ENCODE peak calls at places on chromosome 17, in seven cellular contexts. B is AG10803, N is OCI-LY7, F is HepG2, A is HL-60, O is lower leg skin, Y is NT2/D1. C is an unnamed sample.

GRCh38 chr17:82077617-82078358 is 12.2 kb upstream of the DUS1L start:
- DNase-seq in A (no peak), N (no peak), Y (no peak), F (no peak), B (no peak), O (no peak), C (peak)

GRCh38 chr17:77127735-77128361 is 12.9 kb upstream of the SEC14L1 start:
- DNase-seq in N (no peak), Y (no peak), A (peak), B (no peak), O (peak), F (no peak), C (peak)

GRCh38 chr17:924711-925480 is 54.7 kb downstream of the NXN start:
- DNase-seq in F (no peak), B (no peak), A (no peak), O (no peak), N (no peak), Y (no peak), C (no peak)

GRCh38 chr17:66431910-66432309 is 129.5 kb downstream of the PRKCA start:
- DNase-seq in F (no peak), N (no peak), O (no peak), Y (no peak), B (peak), A (peak), C (peak)

GRCh38 chr17:58352843-58353719 is 1.1 kb upstream of the SUPT4H1 start:
- DNase-seq in F (no peak), A (no peak), N (peak), Y (no peak), O (no peak), B (peak), C (no peak)

GRCh38 chr17:60305141-60305540 is 86.8 kb downstream of the USP32 start:
- DNase-seq in F (peak), Y (no peak), B (no peak), O (no peak), A (peak), N (peak), C (no peak)

GRCh38 chr17:19756551-19756950 is 8.5 kb upstream of the ALDH3A1 start:
- DNase-seq in A (no peak), O (no peak), Y (no peak), B (no peak), F (no peak), N (no peak), C (no peak)

GRCh38 chr17:73952136-73952497 is 251.4 kb upstream of the RPL38 start:
- DNase-seq in F (no peak), Y (no peak), N (no peak), O (peak), B (no peak), A (no peak), C (no peak)

GRCh38 chr17:61480414-61480807 is 28.2 kb downstream of the TBX4 start:
- DNase-seq in F (no peak), N (no peak), B (no peak), A (no peak), O (peak), Y (no peak), C (no peak)

GRCh38 chr17:19307521-19307920 is 55.0 kb downstream of the B9D1 start:
- DNase-seq in N (no peak), Y (no peak), F (no peak), B (no peak), A (no peak), O (no peak), C (no peak)

GRCh38 chr17:5592382-5592781 is 8.1 kb upstream of the NLRP1 start:
- DNase-seq in N (peak), F (peak), A (no peak), B (peak), O (no peak), Y (no peak), C (no peak)

GRCh38 chr17:21245703-21246102 is 7.5 kb downstream of the NATD1 start:
- DNase-seq in Y (no peak), F (no peak), N (peak), B (no peak), A (no peak), O (no peak), C (no peak)

GRCh38 chr17:43846963-43847369 is at the start of gene CD300LG:
- DNase-seq in N (no peak), O (no peak), F (no peak), B (no peak), A (no peak), Y (no peak), C (no peak)

GRCh38 chr17:9959377-9959981 is 54.4 kb upstream of the RCVRN start:
- DNase-seq in B (peak), A (no peak), F (peak), O (no peak), Y (peak), N (peak), C (no peak)

GRCh38 chr17:38735161-38735997 is 5.2 kb downstream of the CISD3 start:
- DNase-seq in Y (no peak), O (peak), N (peak), F (peak), A (no peak), B (no peak), C (no peak)

GRCh38 chr17:77875881-77876509 is 82.5 kb upstream of the TNRC6C start:
- DNase-seq in O (no peak), N (peak), Y (no peak), A (no peak), B (peak), F (no peak), C (no peak)

GRCh38 chr17:71987634-71988033 is 133.2 kb upstream of the SOX9 start:
- DNase-seq in A (no peak), O (no peak), B (no peak), Y (no peak), N (peak), F (no peak), C (no peak)

GRCh38 chr17:82384730-82385429 is 13.3 kb downstream of the UTS2R start:
- DNase-seq in F (peak), A (no peak), Y (no peak), N (peak), B (peak), O (no peak), C (no peak)

GRCh38 chr17:740240-741055 is 8.1 kb downstream of the TLCD3A start:
- DNase-seq in O (no peak), N (no peak), A (peak), Y (no peak), B (no peak), F (no peak), C (no peak)

GRCh38 chr17:76027159-76027839 is at the start of gene EVPL:
- DNase-seq in B (no peak), N (no peak), A (no peak), F (peak), Y (no peak), O (no peak), C (no peak)

GRCh38 chr17:47205419-47205963 is 3.7 kb upstream of the MYL4 start:
- DNase-seq in O (no peak), F (no peak), A (no peak), B (peak), N (peak), Y (no peak), C (peak)

GRCh38 chr17:36629252-36629847 is 28.0 kb downstream of the MRM1 start:
- DNase-seq in O (peak), F (peak), N (peak), B (peak), Y (peak), A (peak), C (no peak)

DNA sequence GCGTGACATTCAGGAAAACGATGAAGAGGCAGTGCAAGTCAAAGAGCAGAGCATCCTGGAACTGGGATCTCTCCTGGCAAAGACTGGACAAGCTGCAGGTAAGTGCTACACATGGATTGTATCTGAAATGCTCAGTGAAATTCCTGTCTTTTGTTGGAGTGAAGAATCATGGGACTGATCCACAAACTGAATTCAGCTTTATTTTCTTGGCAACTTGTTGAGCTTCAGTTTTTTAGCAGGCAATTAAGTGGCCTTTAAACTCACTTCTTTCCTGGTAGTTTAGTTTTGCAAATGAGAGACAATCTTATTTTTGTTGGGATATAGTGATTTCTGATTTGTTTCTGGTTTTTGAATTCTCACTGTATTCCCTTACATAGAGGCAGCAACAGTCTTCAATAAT is 2.6 kb downstream of the PSMD11 start:
- DNase-seq in A (no peak), N (no peak), F (no peak), O (no peak), Y (no peak), B (no peak), C (no peak)
- H3K4me3 ChIP-seq in A (no peak), N (peak), F (no peak), O (no peak), Y (no peak), B (no peak), C (no peak)

DNA sequence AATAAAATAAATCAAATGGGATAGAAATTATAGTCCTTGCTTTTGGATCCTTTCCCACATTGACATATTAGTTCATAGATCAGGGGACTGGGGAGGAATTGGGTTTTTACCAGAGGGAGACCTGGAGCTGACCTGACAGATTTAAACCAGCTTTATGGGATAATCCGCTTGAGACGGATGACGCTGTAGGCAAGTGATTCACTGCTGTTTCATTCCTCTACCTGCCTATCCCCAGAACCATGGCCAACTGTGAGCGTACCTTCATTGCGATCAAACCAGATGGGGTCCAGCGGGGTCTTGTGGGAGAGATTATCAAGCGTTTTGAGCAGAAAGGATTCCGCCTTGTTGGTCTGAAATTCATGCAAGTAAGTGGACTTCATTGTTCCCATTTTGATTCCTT is 2.1 kb downstream of the NME1 start:
- DNase-seq in O (no peak), F (no peak), A (no peak), N (no peak), Y (no peak), B (no peak), C (no peak)
- H3K4me3 ChIP-seq in O (no peak), F (peak), A (no peak), N (peak), Y (no peak), B (no peak), C (no peak)

GRCh38 chr17:79609175-79609589 is 1.7 kb downstream of the RBFOX3 start:
- DNase-seq in A (no peak), F (no peak), Y (no peak), B (no peak), N (no peak), O (no peak), C (no peak)

GRCh38 chr17:79607941-79608728 is 2.7 kb downstream of the RBFOX3 start:
- DNase-seq in B (no peak), N (no peak), O (no peak), Y (peak), A (no peak), F (no peak), C (no peak)

GRCh38 chr17:79610151-79610645 is 653 bp downstream of the RBFOX3 start:
- DNase-seq in A (no peak), O (no peak), Y (no peak), B (no peak), F (no peak), N (no peak), C (no peak)

GRCh38 chr17:79609616-79610150 is 1.2 kb downstream of the RBFOX3 start:
- DNase-seq in O (no peak), F (no peak), A (no peak), B (no peak), Y (no peak), N (no peak), C (no peak)

GRCh38 chr17:79608729-79609039 is 2.2 kb downstream of the RBFOX3 start:
- DNase-seq in O (no peak), Y (no peak), F (no peak), A (no peak), B (no peak), N (no peak), C (no peak)
- H3K4me3 ChIP-seq in O (no peak), Y (no peak), F (no peak), A (no peak), B (no peak), N (no peak), C (no peak)

GRCh38 chr17:62705781-62706597 is 78.5 kb downstream of the MRC2 start:
- DNase-seq in O (no peak), A (no peak), Y (peak), F (no peak), B (peak), N (no peak), C (no peak)
- H3K4me3 ChIP-seq in O (no peak), A (no peak), Y (peak), F (no peak), B (peak), N (no peak), C (peak)

GRCh38 chr17:18185391-18185790 is 1.8 kb downstream of the ALKBH5 start:
- DNase-seq in F (no peak), Y (no peak), N (peak), A (no peak), O (no peak), B (peak), C (no peak)

GRCh38 chr17:18186271-18186982 is 2.8 kb downstream of the ALKBH5 start:
- DNase-seq in B (peak), N (no peak), O (no peak), Y (no peak), F (no peak), A (no peak), C (no peak)

GRCh38 chr17:18185832-18186231 is 2.2 kb downstream of the ALKBH5 start:
- DNase-seq in B (no peak), F (no peak), N (no peak), O (no peak), Y (no peak), A (no peak), C (no peak)

GRCh38 chr17:18187816-18188761 is 4.5 kb downstream of the ALKBH5 start:
- DNase-seq in A (no peak), O (no peak), F (no peak), Y (no peak), N (no peak), B (peak), C (no peak)

DNA sequence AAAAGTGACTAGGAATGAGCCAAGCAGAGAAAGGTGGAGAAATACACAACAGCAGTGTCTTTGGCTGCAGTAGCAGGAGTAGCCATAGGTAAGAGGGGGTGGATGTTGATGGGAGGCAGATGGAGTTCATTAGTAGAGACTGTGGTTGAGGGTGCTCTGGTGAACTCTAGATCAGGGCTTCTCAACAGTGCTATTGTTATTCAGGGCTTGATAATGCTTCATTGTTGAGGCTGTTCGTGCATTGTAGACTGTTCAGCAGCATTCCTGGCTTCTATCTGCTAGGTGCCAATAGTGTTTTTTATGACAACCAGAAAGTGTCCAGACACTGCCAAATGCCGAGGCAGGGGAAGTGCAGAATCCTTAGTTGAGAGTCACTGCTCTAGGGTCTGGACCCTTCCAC is 3.6 kb downstream of the ALKBH5 start:
- DNase-seq in B (peak), A (no peak), O (no peak), F (peak), N (no peak), Y (no peak), C (no peak)
- H3K4me3 ChIP-seq in B (peak), A (peak), O (no peak), F (peak), N (peak), Y (peak), C (peak)

GRCh38 chr17:50781167-50781566 is 13.8 kb upstream of the ANKRD40CL start:
- DNase-seq in A (no peak), B (no peak), Y (no peak), N (no peak), F (no peak), O (no peak), C (no peak)
- H3K4me3 ChIP-seq in A (no peak), B (peak), Y (no peak), N (no peak), F (no peak), O (no peak), C (peak)

GRCh38 chr17:42577140-42577531 is 393 bp downstream of the PSMC3IP start:
- DNase-seq in A (no peak), O (no peak), F (no peak), B (no peak), Y (no peak), N (peak), C (no peak)
- H3K4me3 ChIP-seq in A (peak), O (peak), F (peak), B (peak), Y (peak), N (peak), C (peak)

GRCh38 chr17:29279397-29280070 is 14.4 kb downstream of the NUFIP2 start:
- DNase-seq in F (no peak), N (no peak), B (no peak), O (no peak), Y (no peak), A (no peak), C (no peak)

GRCh38 chr17:29278692-29279091 is 15.3 kb downstream of the NUFIP2 start:
- DNase-seq in F (no peak), B (no peak), N (no peak), Y (no peak), A (no peak), O (no peak), C (no peak)

GRCh38 chr17:29283496-29283895 is 10.5 kb downstream of the NUFIP2 start:
- DNase-seq in Y (no peak), F (no peak), O (no peak), N (peak), B (peak), A (no peak), C (no peak)
- H3K4me3 ChIP-seq in Y (no peak), F (no peak), O (no peak), N (no peak), B (no peak), A (no peak), C (no peak)

GRCh38 chr17:15648384-15648783 is 28.9 kb upstream of the FBXW10B start:
- DNase-seq in F (no peak), Y (no peak), O (peak), B (no peak), A (no peak), N (no peak), C (no peak)

GRCh38 chr17:15649861-15650391 is 30.4 kb upstream of the FBXW10B start:
- DNase-seq in F (no peak), Y (no peak), B (peak), O (peak), A (no peak), N (no peak), C (no peak)

GRCh38 chr17:15651583-15652110 is 32.1 kb upstream of the FBXW10B start:
- DNase-seq in N (peak), O (peak), A (peak), F (peak), B (peak), Y (peak), C (peak)

GRCh38 chr17:15652960-15653359 is 31.2 kb downstream of the TRIM16 start:
- DNase-seq in O (peak), F (no peak), A (no peak), Y (no peak), N (no peak), B (no peak), C (no peak)

GRCh38 chr17:15651001-15651582 is 31.6 kb upstream of the FBXW10B start:
- DNase-seq in O (peak), B (no peak), Y (no peak), A (no peak), F (no peak), N (no peak), C (no peak)
- H3K4me3 ChIP-seq in O (peak), B (peak), Y (peak), A (peak), F (no peak), N (no peak), C (peak)

C was measured in skeletal muscle cell.